ENCODE peak calls at places on chromosomes 5 and 9, in four cellular contexts. One of them, this sample, is unnamed.

GRCh38 chr5:1910081-1910760 is 27.5 kb upstream of the IRX4 start:
- DNase-seq in breast epithelium: no peak
- DNase-seq in HFF-Myc: no peak
- DNase-seq in GM12878: no peak
- DNase-seq in this sample: no peak

GRCh38 chr9:122125891-122126331 is 32.8 kb upstream of the TTLL11 start:
- DNase-seq in breast epithelium: no peak
- DNase-seq in HFF-Myc: no peak
- DNase-seq in GM12878: no peak
- DNase-seq in this sample: no peak

GRCh38 chr5:177336112-177336511 is 15.4 kb downstream of the LMAN2 start:
- DNase-seq in breast epithelium: no peak
- DNase-seq in HFF-Myc: no peak
- DNase-seq in GM12878: no peak
- DNase-seq in this sample: no peak

GRCh38 chr9:105608685-105609598 is 51.0 kb downstream of the FKTN start:
- DNase-seq in breast epithelium: no peak
- DNase-seq in HFF-Myc: peak
- DNase-seq in GM12878: peak
- DNase-seq in this sample: peak

GRCh38 chr5:64384761-64385160 is 121.1 kb upstream of the RGS7BP start:
- DNase-seq in breast epithelium: no peak
- DNase-seq in HFF-Myc: no peak
- DNase-seq in GM12878: no peak
- DNase-seq in this sample: no peak

GRCh38 chr5:4879693-4880303 is 260.3 kb upstream of the ADAMTS16 start:
- DNase-seq in breast epithelium: peak
- DNase-seq in HFF-Myc: peak
- DNase-seq in GM12878: no peak
- DNase-seq in this sample: peak

GRCh38 chr9:124661184-124661755 is 109.8 kb downstream of the NR6A1 start:
- DNase-seq in breast epithelium: no peak
- DNase-seq in HFF-Myc: no peak
- DNase-seq in GM12878: no peak
- DNase-seq in this sample: no peak

GRCh38 chr5:1907616-1908015 is 24.9 kb upstream of the IRX4 start:
- DNase-seq in breast epithelium: no peak
- DNase-seq in HFF-Myc: no peak
- DNase-seq in GM12878: no peak
- DNase-seq in this sample: no peak

GRCh38 chr9:109411818-109412352 is 86.2 kb downstream of the PTPN3 start:
- DNase-seq in breast epithelium: no peak
- DNase-seq in HFF-Myc: peak
- DNase-seq in GM12878: peak
- DNase-seq in this sample: peak

GRCh38 chr9:121359358-121360294 is 10.4 kb downstream of the STOM start:
- DNase-seq in breast epithelium: no peak
- DNase-seq in HFF-Myc: no peak
- DNase-seq in GM12878: no peak
- DNase-seq in this sample: no peak

GRCh38 chr9:96383165-96383939 is at the start of gene SLC35D2:
- DNase-seq in breast epithelium: no peak
- DNase-seq in HFF-Myc: no peak
- DNase-seq in GM12878: no peak
- DNase-seq in this sample: no peak

GRCh38 chr5:140253985-140254384 is 48.9 kb downstream of the PFDN1 start:
- DNase-seq in breast epithelium: no peak
- DNase-seq in HFF-Myc: no peak
- DNase-seq in GM12878: no peak
- DNase-seq in this sample: no peak

GRCh38 chr9:133166392-133166791 is 2.7 kb upstream of the GBGT1 start:
- DNase-seq in breast epithelium: no peak
- DNase-seq in HFF-Myc: no peak
- DNase-seq in GM12878: no peak
- DNase-seq in this sample: no peak

GRCh38 chr5:27995867-27996266 is 957.5 kb upstream of the CDH9 start:
- DNase-seq in breast epithelium: no peak
- DNase-seq in HFF-Myc: no peak
- DNase-seq in GM12878: no peak
- DNase-seq in this sample: no peak

GRCh38 chr5:169701910-169702451 is 64.9 kb downstream of the DOCK2 start:
- DNase-seq in breast epithelium: no peak
- DNase-seq in HFF-Myc: no peak
- DNase-seq in GM12878: no peak
- DNase-seq in this sample: no peak

GRCh38 chr9:7154003-7154619 is 396.3 kb downstream of the KDM4C start:
- DNase-seq in breast epithelium: no peak
- DNase-seq in HFF-Myc: no peak
- DNase-seq in GM12878: no peak
- DNase-seq in this sample: no peak

GRCh38 chr5:81850932-81851331 is 100.0 kb upstream of the SSBP2 start:
- DNase-seq in breast epithelium: no peak
- DNase-seq in HFF-Myc: no peak
- DNase-seq in GM12878: no peak
- DNase-seq in this sample: no peak
- H3K4me3 ChIP-seq in breast epithelium: no peak
- H3K4me3 ChIP-seq in HFF-Myc: no peak
- H3K4me3 ChIP-seq in GM12878: peak
- H3K4me3 ChIP-seq in this sample: no peak

DNA sequence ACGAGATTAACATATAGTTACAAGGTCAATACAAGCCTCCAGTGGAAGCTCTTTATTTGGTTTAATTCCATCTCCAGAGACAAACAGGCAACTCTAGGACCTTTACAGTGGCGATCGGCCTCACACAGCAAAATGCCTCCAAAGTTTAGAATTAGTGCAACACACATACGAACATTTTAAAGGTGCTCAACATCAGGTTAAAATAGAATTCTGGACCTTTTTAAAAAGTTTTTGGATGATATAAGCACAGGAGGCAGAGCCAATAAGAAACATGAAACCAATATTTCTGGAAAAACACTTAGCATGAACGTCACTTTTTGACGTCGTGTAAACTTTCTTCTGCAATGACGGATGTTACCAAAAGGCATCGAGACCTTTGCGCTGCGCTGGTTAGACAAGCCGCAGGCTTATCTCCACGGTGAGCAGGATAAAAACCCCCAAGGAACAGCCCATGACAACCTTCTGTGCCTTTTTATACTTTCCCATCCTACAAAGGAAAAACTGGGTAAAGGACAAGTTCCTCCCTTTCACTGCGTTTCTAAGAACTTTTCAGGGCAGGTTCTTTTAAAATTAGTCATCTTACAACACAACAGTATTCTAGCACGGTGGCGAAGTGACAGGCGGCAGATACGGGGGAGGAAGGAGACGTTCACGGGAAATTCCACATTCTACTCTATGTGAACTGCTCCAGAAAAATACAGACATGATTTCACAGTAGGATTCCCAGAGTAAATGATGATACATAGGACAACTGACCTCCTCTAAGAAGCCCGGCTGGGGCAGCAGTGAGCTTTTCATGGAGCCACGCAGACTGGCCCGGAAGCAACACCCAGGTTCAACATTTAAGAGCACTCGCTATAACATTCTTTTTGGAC is 52.2 kb downstream of the USP20 start:
- DNase-seq in breast epithelium: no peak
- DNase-seq in HFF-Myc: no peak
- DNase-seq in GM12878: peak
- DNase-seq in this sample: no peak
- TF ChIP-seq CTCF in breast epithelium: no peak
- TF ChIP-seq CTCF in HFF-Myc: peak
- TF ChIP-seq CTCF in GM12878: peak
- TF ChIP-seq CTCF in this sample: no peak

GRCh38 chr5:149550267-149550582 is 1.0 kb downstream of the CSNK1A1 start:
- DNase-seq in breast epithelium: no peak
- DNase-seq in HFF-Myc: no peak
- DNase-seq in GM12878: no peak
- DNase-seq in this sample: no peak

GRCh38 chr5:149552761-149553160 is 1.5 kb upstream of the CSNK1A1 start:
- DNase-seq in breast epithelium: no peak
- DNase-seq in HFF-Myc: no peak
- DNase-seq in GM12878: no peak
- DNase-seq in this sample: no peak

GRCh38 chr5:149552038-149552494 is 827 bp upstream of the CSNK1A1 start:
- DNase-seq in breast epithelium: no peak
- DNase-seq in HFF-Myc: no peak
- DNase-seq in GM12878: no peak
- DNase-seq in this sample: no peak

GRCh38 chr5:149550608-149551226 is 522 bp downstream of the CSNK1A1 start:
- DNase-seq in breast epithelium: no peak
- DNase-seq in HFF-Myc: no peak
- DNase-seq in GM12878: no peak
- DNase-seq in this sample: no peak

DNA sequence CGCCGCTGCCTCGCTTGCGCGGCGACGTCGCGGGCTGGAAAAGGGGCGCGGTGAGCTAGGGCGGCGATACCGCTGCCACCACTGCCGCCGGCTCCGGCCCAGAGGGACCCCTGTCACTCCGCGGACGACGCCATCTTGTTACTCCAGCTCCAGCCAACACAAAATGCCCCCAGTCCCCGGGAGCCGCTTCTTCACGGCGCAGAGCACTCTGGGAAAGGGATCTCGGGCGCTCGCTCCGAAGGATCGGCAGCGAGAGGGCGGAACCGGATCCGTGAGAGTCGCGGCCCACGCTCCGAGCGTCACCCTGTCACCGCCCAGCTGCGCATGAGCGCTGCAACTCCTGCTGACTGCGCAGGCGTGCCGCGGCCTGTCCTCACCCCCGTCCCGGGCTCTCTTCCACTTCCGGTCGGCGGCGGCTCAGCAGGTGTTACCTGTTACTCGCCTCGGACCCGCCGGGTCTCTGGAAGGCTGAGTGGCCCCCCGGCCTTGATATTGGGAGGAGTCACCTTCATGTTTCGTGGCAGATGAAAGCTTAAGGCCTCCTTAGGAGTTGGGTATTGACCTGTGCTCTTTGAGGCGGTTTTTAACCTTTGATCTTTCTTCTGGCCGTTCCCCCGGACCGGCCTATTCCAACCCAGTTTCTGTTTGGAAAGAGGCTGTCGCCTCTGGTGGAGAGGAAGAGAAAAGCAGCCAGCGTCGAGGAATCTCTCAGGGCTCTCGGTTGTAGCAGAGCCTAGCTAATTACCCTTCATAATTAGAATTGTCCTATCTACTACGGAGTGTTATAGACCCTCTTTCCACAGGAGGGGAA is at the start of gene CSNK1A1:
- DNase-seq in breast epithelium: peak
- DNase-seq in HFF-Myc: peak
- DNase-seq in GM12878: peak
- DNase-seq in this sample: peak
- H3K4me3 ChIP-seq in breast epithelium: peak
- H3K4me3 ChIP-seq in HFF-Myc: peak
- H3K4me3 ChIP-seq in GM12878: peak
- H3K4me3 ChIP-seq in this sample: peak

GRCh38 chr5:98772415-98773213 is 849 bp upstream of the RGMB start:
- DNase-seq in breast epithelium: peak
- DNase-seq in HFF-Myc: no peak
- DNase-seq in GM12878: no peak
- DNase-seq in this sample: peak

GRCh38 chr5:98773214-98773463 is 324 bp upstream of the RGMB start:
- DNase-seq in breast epithelium: no peak
- DNase-seq in HFF-Myc: no peak
- DNase-seq in GM12878: peak
- DNase-seq in this sample: no peak

GRCh38 chr5:98775246-98775961 is 1.9 kb downstream of the RGMB start:
- DNase-seq in breast epithelium: no peak
- DNase-seq in HFF-Myc: no peak
- DNase-seq in GM12878: no peak
- DNase-seq in this sample: no peak

GRCh38 chr5:98774192-98775046 is 956 bp downstream of the RGMB start:
- DNase-seq in breast epithelium: peak
- DNase-seq in HFF-Myc: no peak
- DNase-seq in GM12878: no peak
- DNase-seq in this sample: no peak

GRCh38 chr5:98773464-98774191 is at the start of gene RGMB:
- DNase-seq in breast epithelium: peak
- DNase-seq in HFF-Myc: peak
- DNase-seq in GM12878: peak
- DNase-seq in this sample: peak
- TF ChIP-seq CTCF in breast epithelium: no peak
- TF ChIP-seq CTCF in HFF-Myc: no peak
- TF ChIP-seq CTCF in GM12878: no peak
- TF ChIP-seq CTCF in this sample: no peak

DNA sequence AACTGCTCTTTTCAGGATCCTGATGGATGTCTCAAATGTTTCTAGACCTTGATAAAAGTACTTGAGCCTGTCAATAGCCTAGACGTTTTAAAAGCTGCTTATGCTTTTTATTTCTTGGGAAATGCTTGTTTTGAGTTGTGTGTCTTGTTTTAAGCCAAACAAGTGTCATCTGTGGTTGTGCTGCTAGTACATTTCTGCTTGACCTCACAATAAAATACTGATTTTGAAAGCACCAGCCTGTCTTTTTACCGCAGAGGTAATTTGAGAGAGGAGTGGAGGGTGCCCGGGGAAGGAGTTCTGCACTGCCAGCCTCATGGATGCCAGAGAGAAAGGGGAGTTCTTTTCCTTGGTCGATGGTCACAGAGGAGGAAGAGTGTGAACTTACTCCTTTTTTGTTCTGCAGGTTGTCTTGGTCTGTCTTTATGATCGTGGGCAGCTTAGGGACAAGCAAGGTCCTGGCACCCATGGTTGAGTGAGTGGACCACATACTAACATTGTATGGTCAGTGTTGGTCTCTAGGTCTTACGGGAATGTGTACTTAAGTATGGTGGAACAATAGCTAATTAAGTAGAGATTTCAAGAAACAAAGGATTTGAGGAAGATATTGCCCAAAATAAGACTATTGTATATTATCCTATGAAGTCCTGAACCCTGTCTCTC is 61.0 kb downstream of the TRIO start:
- DNase-seq in breast epithelium: no peak
- DNase-seq in HFF-Myc: no peak
- DNase-seq in GM12878: no peak
- DNase-seq in this sample: no peak
- H3K4me3 ChIP-seq in breast epithelium: no peak
- H3K4me3 ChIP-seq in HFF-Myc: no peak
- H3K4me3 ChIP-seq in GM12878: peak
- H3K4me3 ChIP-seq in this sample: peak

DNA sequence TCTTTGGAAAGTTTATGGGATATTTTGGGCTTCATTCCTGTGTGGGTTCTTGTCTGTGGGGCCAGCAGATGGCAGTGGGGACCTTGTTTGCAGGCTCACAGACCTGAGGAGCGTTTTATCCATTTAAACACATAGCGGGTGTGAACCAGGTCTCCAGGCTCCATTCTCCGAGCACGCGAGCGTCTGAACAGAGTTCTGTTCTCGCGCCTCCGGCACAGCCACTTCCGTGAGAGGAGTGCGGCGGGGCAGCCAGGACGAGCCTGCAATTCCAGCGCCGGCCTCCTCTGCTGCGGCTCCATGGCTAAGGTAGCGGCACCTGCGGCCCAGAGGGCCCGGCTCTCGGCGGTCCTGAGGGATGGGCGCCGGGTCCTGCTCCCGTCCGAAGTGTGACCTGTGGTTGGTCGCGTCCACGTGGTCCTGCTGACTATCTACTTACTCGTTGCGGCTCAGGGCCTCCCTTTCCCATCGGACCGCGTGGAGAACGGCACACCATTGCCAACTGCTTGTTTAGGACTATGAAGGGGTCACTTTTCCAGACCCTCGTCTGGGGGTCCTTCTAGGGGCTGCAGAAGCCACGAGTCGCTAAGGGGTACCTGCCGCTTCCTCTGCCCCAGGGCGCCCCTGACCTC is 7.3 kb downstream of the NRARP start:
- DNase-seq in breast epithelium: no peak
- DNase-seq in HFF-Myc: no peak
- DNase-seq in GM12878: no peak
- DNase-seq in this sample: no peak
- TF ChIP-seq CTCF in breast epithelium: peak
- TF ChIP-seq CTCF in HFF-Myc: peak
- TF ChIP-seq CTCF in GM12878: peak
- TF ChIP-seq CTCF in this sample: peak

GRCh38 chr9:82117025-82117424 is 128.5 kb downstream of the SPATA31D1 start:
- DNase-seq in breast epithelium: peak
- DNase-seq in HFF-Myc: peak
- DNase-seq in GM12878: no peak
- DNase-seq in this sample: no peak
- H3K4me3 ChIP-seq in breast epithelium: no peak
- H3K4me3 ChIP-seq in HFF-Myc: no peak
- H3K4me3 ChIP-seq in GM12878: no peak
- H3K4me3 ChIP-seq in this sample: no peak